ENCODE peak calls at places on chromosomes 7 and 10, in seven cellular contexts. One of them, this sample, is unnamed.
A peak's percentile ranks its signal among the peaks of the same experiment; 100 is the strongest.

GRCh38 chr10:13529714-13529973 is 830 bp upstream of the BEND7 start:
- DNase-seq in NAMALWA: no peak
- DNase-seq in gastrocnemius medialis: no peak
- DNase-seq in HFFc6: no peak
- DNase-seq in T-cell: no peak
- DNase-seq in endodermal cell: peak; percentile 50
- DNase-seq in NCI-H146: no peak
- DNase-seq in this sample: no peak

GRCh38 chr7:112930787-112931186 is 140.6 kb upstream of the TMEM168 start:
- DNase-seq in NAMALWA: no peak
- DNase-seq in gastrocnemius medialis: no peak
- DNase-seq in HFFc6: peak; percentile 38
- DNase-seq in T-cell: no peak
- DNase-seq in endodermal cell: no peak
- DNase-seq in NCI-H146: no peak
- DNase-seq in this sample: no peak

GRCh38 chr7:96330193-96330592 is 8.3 kb upstream of the SLC25A13 start:
- DNase-seq in NAMALWA: no peak
- DNase-seq in gastrocnemius medialis: no peak
- DNase-seq in HFFc6: no peak
- DNase-seq in T-cell: no peak
- DNase-seq in endodermal cell: no peak
- DNase-seq in NCI-H146: no peak
- DNase-seq in this sample: no peak

GRCh38 chr7:84535584-84536255 is 341.1 kb upstream of the SEMA3A start:
- DNase-seq in NAMALWA: no peak
- DNase-seq in gastrocnemius medialis: no peak
- DNase-seq in HFFc6: no peak
- DNase-seq in T-cell: no peak
- DNase-seq in endodermal cell: no peak
- DNase-seq in NCI-H146: no peak
- DNase-seq in this sample: no peak

GRCh38 chr7:27191716-27192545 is 6.9 kb upstream of the HOXA11 start:
- DNase-seq in NAMALWA: no peak
- DNase-seq in gastrocnemius medialis: peak; percentile 82
- DNase-seq in HFFc6: no peak
- DNase-seq in T-cell: no peak
- DNase-seq in endodermal cell: peak; percentile 82
- DNase-seq in NCI-H146: no peak
- DNase-seq in this sample: peak; percentile 84

GRCh38 chr10:112191791-112192190 is 8.2 kb upstream of the GPAM start:
- DNase-seq in NAMALWA: no peak
- DNase-seq in gastrocnemius medialis: no peak
- DNase-seq in HFFc6: no peak
- DNase-seq in T-cell: no peak
- DNase-seq in endodermal cell: no peak
- DNase-seq in NCI-H146: no peak
- DNase-seq in this sample: no peak

GRCh38 chr10:86759073-86759672 is 2.8 kb downstream of the BMPR1A start:
- DNase-seq in NAMALWA: peak; percentile 41
- DNase-seq in gastrocnemius medialis: no peak
- DNase-seq in HFFc6: no peak
- DNase-seq in T-cell: no peak
- DNase-seq in endodermal cell: no peak
- DNase-seq in NCI-H146: no peak
- DNase-seq in this sample: no peak

GRCh38 chr7:106009511-106010226 is 46.6 kb downstream of the CDHR3 start:
- DNase-seq in NAMALWA: peak; percentile 91
- DNase-seq in gastrocnemius medialis: peak; percentile 67
- DNase-seq in HFFc6: peak; percentile 98
- DNase-seq in T-cell: peak; percentile 66
- DNase-seq in endodermal cell: peak; percentile 99
- DNase-seq in NCI-H146: peak; percentile 84
- DNase-seq in this sample: peak; percentile 96

GRCh38 chr10:97888134-97888533 is 38.5 kb downstream of the GOLGA7B start:
- DNase-seq in NAMALWA: no peak
- DNase-seq in gastrocnemius medialis: no peak
- DNase-seq in HFFc6: no peak
- DNase-seq in T-cell: no peak
- DNase-seq in endodermal cell: no peak
- DNase-seq in NCI-H146: no peak
- DNase-seq in this sample: no peak

GRCh38 chr10:48939790-48940325 is at the start of gene LRRC18:
- DNase-seq in NAMALWA: no peak
- DNase-seq in gastrocnemius medialis: no peak
- DNase-seq in HFFc6: no peak
- DNase-seq in T-cell: no peak
- DNase-seq in endodermal cell: peak; percentile 19
- DNase-seq in NCI-H146: no peak
- DNase-seq in this sample: no peak

GRCh38 chr10:17838080-17838634 is 29.0 kb downstream of the MRC1 start:
- DNase-seq in NAMALWA: no peak
- DNase-seq in gastrocnemius medialis: no peak
- DNase-seq in HFFc6: no peak
- DNase-seq in T-cell: no peak
- DNase-seq in endodermal cell: no peak
- DNase-seq in NCI-H146: no peak
- DNase-seq in this sample: no peak

GRCh38 chr7:1357601-1358271 is 101.5 kb downstream of the MICALL2 start:
- DNase-seq in NAMALWA: peak; percentile 49
- DNase-seq in gastrocnemius medialis: no peak
- DNase-seq in HFFc6: no peak
- DNase-seq in T-cell: no peak
- DNase-seq in endodermal cell: no peak
- DNase-seq in NCI-H146: no peak
- DNase-seq in this sample: no peak

GRCh38 chr10:114631678-114632417 is 26.2 kb downstream of the ABLIM1 start:
- DNase-seq in NAMALWA: no peak
- DNase-seq in gastrocnemius medialis: peak; percentile 44
- DNase-seq in HFFc6: no peak
- DNase-seq in T-cell: no peak
- DNase-seq in endodermal cell: peak; percentile 82
- DNase-seq in NCI-H146: peak; percentile 80
- DNase-seq in this sample: no peak

GRCh38 chr10:66180651-66181318 is 745.1 kb upstream of the LRRTM3 start:
- DNase-seq in NAMALWA: peak; percentile 82
- DNase-seq in gastrocnemius medialis: no peak
- DNase-seq in HFFc6: peak; percentile 50
- DNase-seq in T-cell: no peak
- DNase-seq in endodermal cell: no peak
- DNase-seq in NCI-H146: peak; percentile 48
- DNase-seq in this sample: no peak

GRCh38 chr10:117762819-117763172 is 220.2 kb downstream of the EMX2 start:
- DNase-seq in NAMALWA: no peak
- DNase-seq in gastrocnemius medialis: peak; percentile 43
- DNase-seq in HFFc6: no peak
- DNase-seq in T-cell: no peak
- DNase-seq in endodermal cell: peak; percentile 33
- DNase-seq in NCI-H146: peak; percentile 29
- DNase-seq in this sample: no peak

GRCh38 chr10:132102717-132103110 is 37.0 kb downstream of the JAKMIP3 start:
- DNase-seq in NAMALWA: no peak
- DNase-seq in gastrocnemius medialis: no peak
- DNase-seq in HFFc6: no peak
- DNase-seq in T-cell: no peak
- DNase-seq in endodermal cell: peak; percentile 17
- DNase-seq in NCI-H146: no peak
- DNase-seq in this sample: no peak

GRCh38 chr7:135763261-135763660 is 14.6 kb upstream of the FAM180A start:
- DNase-seq in NAMALWA: no peak
- DNase-seq in gastrocnemius medialis: no peak
- DNase-seq in HFFc6: no peak
- DNase-seq in T-cell: no peak
- DNase-seq in endodermal cell: no peak
- DNase-seq in NCI-H146: no peak
- DNase-seq in this sample: no peak

GRCh38 chr7:123319911-123320310 is 120.1 kb upstream of the SLC13A1 start:
- DNase-seq in NAMALWA: no peak
- DNase-seq in gastrocnemius medialis: no peak
- DNase-seq in HFFc6: no peak
- DNase-seq in T-cell: no peak
- DNase-seq in endodermal cell: no peak
- DNase-seq in NCI-H146: no peak
- DNase-seq in this sample: no peak

GRCh38 chr7:29797112-29797944 is 9.0 kb upstream of the WIPF3 start:
- DNase-seq in NAMALWA: no peak
- DNase-seq in gastrocnemius medialis: no peak
- DNase-seq in HFFc6: no peak
- DNase-seq in T-cell: no peak
- DNase-seq in endodermal cell: no peak
- DNase-seq in NCI-H146: no peak
- DNase-seq in this sample: no peak

GRCh38 chr7:111229951-111230350 is 139.0 kb downstream of the LRRN3 start:
- DNase-seq in NAMALWA: no peak
- DNase-seq in gastrocnemius medialis: no peak
- DNase-seq in HFFc6: peak; percentile 59
- DNase-seq in T-cell: no peak
- DNase-seq in endodermal cell: no peak
- DNase-seq in NCI-H146: no peak
- DNase-seq in this sample: no peak

This sample was measured in lower leg skin.